ENCODE peak calls at places on chromosomes 1 and 21, in four cellular contexts. One of them, this sample, is unnamed.

GRCh38 chr1:192263436-192263835 is 53.4 kb upstream of the RGS21 start:
- DNase-seq in GM03348: peak
- DNase-seq in AG04449: peak
- DNase-seq in NCI-H1092 treated with DMSO at 0.1 percent for 48 hours: no peak
- DNase-seq in this sample: no peak

GRCh38 chr1:94555091-94555490 is 13.5 kb upstream of the F3 start:
- DNase-seq in NCI-H1092 treated with DMSO at 0.1 percent for 48 hours: no peak
- DNase-seq in AG04449: no peak
- DNase-seq in GM03348: no peak
- DNase-seq in this sample: no peak

GRCh38 chr1:173474097-173474779 is 2.9 kb upstream of the PRDX6 start:
- DNase-seq in NCI-H1092 treated with DMSO at 0.1 percent for 48 hours: peak
- DNase-seq in AG04449: no peak
- DNase-seq in GM03348: no peak
- DNase-seq in this sample: no peak

GRCh38 chr21:44982558-44983244 is 42.9 kb downstream of the SLX9 start:
- DNase-seq in GM03348: no peak
- DNase-seq in NCI-H1092 treated with DMSO at 0.1 percent for 48 hours: no peak
- DNase-seq in AG04449: no peak
- DNase-seq in this sample: no peak

GRCh38 chr1:36285450-36286101 is 20.6 kb upstream of the SH3D21 start:
- DNase-seq in GM03348: peak
- DNase-seq in NCI-H1092 treated with DMSO at 0.1 percent for 48 hours: peak
- DNase-seq in AG04449: peak
- DNase-seq in this sample: peak

GRCh38 chr1:116497660-116498059 is 73.2 kb downstream of the CD58 start:
- DNase-seq in AG04449: no peak
- DNase-seq in GM03348: peak
- DNase-seq in NCI-H1092 treated with DMSO at 0.1 percent for 48 hours: no peak
- DNase-seq in this sample: no peak

GRCh38 chr1:195243492-195243891 is 1364.7 kb downstream of the KCNT2 start:
- DNase-seq in GM03348: no peak
- DNase-seq in NCI-H1092 treated with DMSO at 0.1 percent for 48 hours: no peak
- DNase-seq in AG04449: no peak
- DNase-seq in this sample: no peak

GRCh38 chr1:203592728-203593127 is 33.9 kb upstream of the ATP2B4 start:
- DNase-seq in AG04449: no peak
- DNase-seq in GM03348: peak
- DNase-seq in NCI-H1092 treated with DMSO at 0.1 percent for 48 hours: no peak
- DNase-seq in this sample: no peak

GRCh38 chr1:64140596-64140995 is 62.8 kb upstream of the UBE2U start:
- DNase-seq in AG04449: no peak
- DNase-seq in NCI-H1092 treated with DMSO at 0.1 percent for 48 hours: no peak
- DNase-seq in GM03348: no peak
- DNase-seq in this sample: no peak

GRCh38 chr1:78762113-78762512 is 112.5 kb downstream of the IFI44 start:
- DNase-seq in NCI-H1092 treated with DMSO at 0.1 percent for 48 hours: no peak
- DNase-seq in GM03348: no peak
- DNase-seq in AG04449: no peak
- DNase-seq in this sample: no peak

GRCh38 chr1:59008599-59009347 is 224.9 kb upstream of the JUN start:
- DNase-seq in AG04449: no peak
- DNase-seq in NCI-H1092 treated with DMSO at 0.1 percent for 48 hours: no peak
- DNase-seq in GM03348: no peak
- DNase-seq in this sample: no peak

GRCh38 chr1:116268211-116268610 is 104.8 kb upstream of the ATP1A1 start:
- DNase-seq in AG04449: no peak
- DNase-seq in NCI-H1092 treated with DMSO at 0.1 percent for 48 hours: peak
- DNase-seq in GM03348: no peak
- DNase-seq in this sample: peak

GRCh38 chr1:2148691-2149090 is 45.9 kb downstream of the FAAP20 start:
- DNase-seq in GM03348: no peak
- DNase-seq in AG04449: no peak
- DNase-seq in NCI-H1092 treated with DMSO at 0.1 percent for 48 hours: no peak
- DNase-seq in this sample: no peak

GRCh38 chr21:34520769-34521508 is 8.9 kb upstream of the KCNE1 start:
- DNase-seq in NCI-H1092 treated with DMSO at 0.1 percent for 48 hours: no peak
- DNase-seq in AG04449: no peak
- DNase-seq in GM03348: no peak
- DNase-seq in this sample: no peak

GRCh38 chr1:21201650-21202049 is 25.0 kb upstream of the EIF4G3 start:
- DNase-seq in AG04449: no peak
- DNase-seq in GM03348: no peak
- DNase-seq in NCI-H1092 treated with DMSO at 0.1 percent for 48 hours: no peak
- DNase-seq in this sample: no peak